ENCODE peak calls at places on chromosomes 16 and 17, in nine cellular contexts. I is progenitor cell of endocrine pancreas; J is activated T-helper 9 cell treated with anti-CD3 and anti-CD28 coated beads, Interleukin-2, amount 50 U/mL, for 16 hours; K is T-helper 17 cell; L is breast epithelium; T is effector memory CD4-positive, alpha-beta T cell; N is stimulated activated CD4-positive, alpha-beta T cell treated with anti-CD3 and anti-CD28 coated beads, Interleukin-15, amount 100 ng/mL, for 48 hours; R is B cell; Q is GM23248. F is an unnamed sample.

GRCh38 chr17:83118071-83118841 is 38.8 kb downstream of the METRNL start:
- DNase-seq in I (no peak), J (no peak), K (no peak), L (no peak), T (no peak), N (no peak), R (no peak), Q (no peak), F (no peak)

GRCh38 chr16:11101283-11101682 is 154.7 kb downstream of the SOCS1 start:
- DNase-seq in I (no peak), J (no peak), K (no peak), L (no peak), T (no peak), N (no peak), R (no peak), Q (no peak), F (no peak)

GRCh38 chr17:41521574-41522261 is 3.0 kb upstream of the KRT15 start:
- DNase-seq in I (peak), J (no peak), K (no peak), L (peak), T (no peak), N (no peak), R (no peak), Q (peak), F (no peak)

GRCh38 chr17:76191891-76192290 is 48.4 kb downstream of the RNF157 start:
- DNase-seq in I (no peak), J (peak), K (no peak), L (no peak), T (peak), N (peak), R (no peak), Q (no peak), F (peak)

GRCh38 chr17:27430882-27431491 is 25.3 kb upstream of the KSR1 start:
- DNase-seq in I (peak), J (no peak), K (no peak), L (no peak), T (no peak), N (no peak), R (no peak), Q (peak), F (no peak)

GRCh38 chr17:55588446-55588845 is 77.2 kb upstream of the SMIM36 start:
- DNase-seq in I (no peak), J (no peak), K (no peak), L (no peak), T (no peak), N (no peak), R (no peak), Q (peak), F (no peak)

GRCh38 chr17:74779948-74780400 is 3.8 kb upstream of the NAT9 start:
- DNase-seq in I (no peak), J (peak), K (peak), L (no peak), T (peak), N (peak), R (peak), Q (no peak), F (peak)

GRCh38 chr17:67311551-67311950 is 54.8 kb downstream of the PSMD12 start:
- DNase-seq in I (no peak), J (no peak), K (no peak), L (no peak), T (no peak), N (no peak), R (no peak), Q (no peak), F (no peak)

GRCh38 chr17:34633351-34633750 is 54.0 kb downstream of the TMEM132E start:
- DNase-seq in I (no peak), J (no peak), K (no peak), L (no peak), T (no peak), N (no peak), R (no peak), Q (no peak), F (no peak)

GRCh38 chr17:31510273-31511175 is 119.0 kb downstream of the RAB11FIP4 start:
- DNase-seq in I (no peak), J (no peak), K (no peak), L (no peak), T (no peak), N (no peak), R (no peak), Q (peak), F (no peak)

GRCh38 chr17:35089846-35090193 is 26.3 kb upstream of the RFFL start:
- DNase-seq in I (no peak), J (peak), K (no peak), L (no peak), T (peak), N (peak), R (peak), Q (peak), F (peak)

GRCh38 chr16:75621170-75621477 is 2.0 kb downstream of the ADAT1 start:
- DNase-seq in I (no peak), J (no peak), K (no peak), L (no peak), T (no peak), N (no peak), R (no peak), Q (peak), F (no peak)

GRCh38 chr17:47423406-47424295 is 99.9 kb downstream of the EFCAB13 start:
- DNase-seq in I (peak), J (no peak), K (no peak), L (no peak), T (no peak), N (no peak), R (no peak), Q (no peak), F (peak)

GRCh38 chr17:78120971-78121800 is 7.4 kb downstream of the TMC6 start:
- DNase-seq in I (no peak), J (no peak), K (no peak), L (no peak), T (no peak), N (no peak), R (no peak), Q (no peak), F (no peak)

F was measured in T-helper 1 cell.